ENCODE peak calls at places on chromosomes 1 and 21, in six cellular contexts. O is ovary, N is epithelial cell of esophagus, J is lung, M is A549, U is transverse colon. G is an unnamed sample.
A peak's percentile ranks its signal among the peaks of the same experiment; 100 is the strongest.

GRCh38 chr1:9426291-9426711 is 113.0 kb upstream of the SLC25A33 start:
- DNase-seq in O (no peak), N (no peak), J (no peak), M (no peak), U (peak; percentile 75), G (no peak)

GRCh38 chr1:66455446-66455845 is 78.5 kb upstream of the SGIP1 start:
- DNase-seq in O (no peak), N (no peak), J (no peak), M (no peak), U (no peak), G (no peak)

GRCh38 chr1:171898956-171899355 is 57.7 kb downstream of the DNM3 start:
- DNase-seq in O (no peak), N (peak; percentile 84), J (no peak), M (no peak), U (no peak), G (peak; percentile 24)

GRCh38 chr1:26838474-26839338 is 12.2 kb downstream of the ZDHHC18 start:
- DNase-seq in O (no peak), N (no peak), J (no peak), M (no peak), U (peak; percentile 71), G (no peak)

GRCh38 chr1:219422811-219423598 is 189.9 kb downstream of the ZC3H11B start:
- DNase-seq in O (no peak), N (peak; percentile 62), J (no peak), M (no peak), U (no peak), G (peak; percentile 22)

GRCh38 chr1:212710566-212710965 is 10.9 kb upstream of the BATF3 start:
- DNase-seq in O (no peak), N (no peak), J (no peak), M (no peak), U (no peak), G (no peak)

GRCh38 chr1:1250828-1251284 is 4.3 kb upstream of the C1QTNF12 start:
- DNase-seq in O (no peak), N (peak; percentile 93), J (no peak), M (no peak), U (no peak), G (peak; percentile 77)

GRCh38 chr1:86378813-86379212 is 17.3 kb downstream of the ODF2L start:
- DNase-seq in O (no peak), N (no peak), J (no peak), M (no peak), U (no peak), G (no peak)

GRCh38 chr1:15172405-15173259 is 19.1 kb downstream of the TMEM51 start:
- DNase-seq in O (no peak), N (peak; percentile 92), J (no peak), M (no peak), U (no peak), G (peak; percentile 74)

GRCh38 chr21:37855568-37856391 is 60.5 kb downstream of the KCNJ6 start:
- DNase-seq in O (no peak), N (no peak), J (no peak), M (no peak), U (no peak), G (no peak)

GRCh38 chr1:173453982-173454381 is 23.2 kb upstream of the PRDX6 start:
- DNase-seq in O (no peak), N (no peak), J (no peak), M (no peak), U (no peak), G (no peak)

GRCh38 chr1:41353744-41354143 is 7.5 kb upstream of the FOXO6 start:
- DNase-seq in O (peak; percentile 1), N (no peak), J (no peak), M (no peak), U (no peak), G (no peak)

GRCh38 chr1:111795401-111795800 is 39.7 kb downstream of the DDX20 start:
- DNase-seq in O (no peak), N (no peak), J (no peak), M (no peak), U (no peak), G (no peak)

GRCh38 chr1:69121708-69122107 is 446.0 kb upstream of the LRRC7 start:
- DNase-seq in O (no peak), N (peak; percentile 28), J (no peak), M (no peak), U (no peak), G (peak; percentile 12)

GRCh38 chr1:86068126-86068805 is 88.3 kb downstream of the COL24A1 start:
- DNase-seq in O (no peak), N (no peak), J (no peak), M (no peak), U (no peak), G (peak; percentile 8)

GRCh38 chr1:53073899-53074311 is 11.9 kb downstream of the PODN start:
- DNase-seq in O (peak; percentile 96), N (no peak), J (no peak), M (no peak), U (peak; percentile 8), G (no peak)

GRCh38 chr1:31831397-31832378 is 15.9 kb upstream of the SPOCD1 start:
- DNase-seq in O (no peak), N (peak; percentile 24), J (no peak), M (no peak), U (no peak), G (no peak)

GRCh38 chr1:145785481-145785880 is 38.4 kb downstream of the RNF115 start:
- DNase-seq in O (no peak), N (peak; percentile 48), J (no peak), M (no peak), U (no peak), G (no peak)

GRCh38 chr1:172401907-172402306 is 18.6 kb upstream of the C1orf105 start:
- DNase-seq in O (no peak), N (no peak), J (no peak), M (no peak), U (no peak), G (peak; percentile 25)

GRCh38 chr1:5161372-5161771 is 507.0 kb downstream of the AJAP1 start:
- DNase-seq in O (no peak), N (no peak), J (no peak), M (no peak), U (no peak), G (no peak)

GRCh38 chr21:35229290-35229689 is 180.2 kb upstream of the RUNX1 start:
- DNase-seq in O (no peak), N (no peak), J (no peak), M (no peak), U (no peak), G (no peak)

GRCh38 chr1:100631015-100631521 is 88.5 kb upstream of the VCAM1 start:
- DNase-seq in O (no peak), N (no peak), J (no peak), M (no peak), U (no peak), G (peak; percentile 42)

GRCh38 chr1:223331929-223332328 is 32.0 kb downstream of the SUSD4 start:
- DNase-seq in O (no peak), N (peak; percentile 64), J (no peak), M (no peak), U (no peak), G (peak; percentile 62)

GRCh38 chr1:21518774-21519455 is 9.7 kb downstream of the ALPL start:
- DNase-seq in O (no peak), N (no peak), J (no peak), M (no peak), U (no peak), G (no peak)

GRCh38 chr1:158793604-158794003 is 12.6 kb upstream of the OR6N2 start:
- DNase-seq in O (no peak), N (peak; percentile 5), J (no peak), M (no peak), U (no peak), G (peak; percentile 27)
- TF ChIP-seq CTCF in O (no peak), N (peak; percentile 20), J (peak; percentile 6), M (no peak), U (no peak), G (peak; percentile 25)

GRCh38 chr1:196059210-196059609 is 549.0 kb downstream of the KCNT2 start:
- DNase-seq in O (no peak), N (peak; percentile 4), J (no peak), M (no peak), U (no peak), G (peak; percentile 14)
- TF ChIP-seq CTCF in O (no peak), N (no peak), J (no peak), M (no peak), U (no peak), G (no peak)

GRCh38 chr1:63917571-63918394 is 144.0 kb downstream of the ROR1 start:
- DNase-seq in O (no peak), N (peak; percentile 35), J (no peak), M (no peak), U (no peak), G (peak; percentile 46)
- TF ChIP-seq CTCF in O (no peak), N (peak; percentile 26), J (no peak), M (peak; percentile 17), U (no peak), G (peak; percentile 12)

GRCh38 chr1:42456754-42457089 is 379 bp downstream of the PPCS start:
- DNase-seq in O (peak; percentile 35), N (peak; percentile 62), J (peak; percentile 54), M (peak; percentile 53), U (peak; percentile 71), G (peak; percentile 58)
- TF ChIP-seq CTCF in O (no peak), N (no peak), J (no peak), M (no peak), U (no peak), G (no peak)

GRCh38 chr1:154765970-154766369 is 104.1 kb downstream of the KCNN3 start:
- DNase-seq in O (no peak), N (peak; percentile 61), J (no peak), M (peak; percentile 76), U (no peak), G (peak; percentile 62)
- TF ChIP-seq CTCF in O (no peak), N (peak; percentile 67), J (no peak), M (peak; percentile 45), U (peak; percentile 9), G (peak; percentile 37)

G was measured in MCF 10A.